ENCODE peak calls at places on chromosomes 5 and 9, in five cellular contexts. R is K562, L is heart right ventricle, W is Peyer's patch, C is upper lobe of right lung. K is an unnamed sample.

GRCh38 chr5:69238760-69239251 is 4.1 kb downstream of the CDK7 start:
- DNase-seq in W (no peak), L (no peak), C (no peak), R (no peak), K (peak; percentile 40)

GRCh38 chr5:150053695-150054392 is 32.5 kb downstream of the CSF1R start:
- DNase-seq in R (no peak), W (no peak), C (no peak), L (no peak), K (no peak)

GRCh38 chr5:106269252-106269843 is 1401.4 kb downstream of the EFNA5 start:
- DNase-seq in R (no peak), W (no peak), L (no peak), C (no peak), K (peak; percentile 10)

GRCh38 chr9:76887003-76887821 is 18.7 kb downstream of the PRUNE2 start:
- DNase-seq in W (peak; percentile 82), L (no peak), R (no peak), C (no peak), K (no peak)

GRCh38 chr5:148984333-148984732 is 78.5 kb downstream of the SH3TC2 start:
- DNase-seq in W (no peak), R (no peak), C (no peak), L (no peak), K (no peak)

GRCh38 chr9:34417734-34418133 is 40.6 kb downstream of the FAM219A start:
- DNase-seq in W (no peak), C (no peak), L (no peak), R (no peak), K (no peak)

GRCh38 chr5:59188415-59189225 is 605.7 kb downstream of the RAB3C start:
- DNase-seq in C (peak; percentile 82), L (peak; percentile 66), W (peak; percentile 81), R (peak; percentile 59), K (no peak)

GRCh38 chr9:136958898-136959850 is 7.1 kb downstream of the LCN12 start:
- DNase-seq in W (no peak), C (no peak), L (no peak), R (no peak), K (no peak)

GRCh38 chr9:137665697-137666504 is 47.1 kb downstream of the EHMT1 start:
- DNase-seq in C (peak; percentile 58), W (peak; percentile 43), R (no peak), L (no peak), K (no peak)

GRCh38 chr5:154771383-154771901 is 16.3 kb downstream of the LARP1 start:
- DNase-seq in R (no peak), L (peak; percentile 31), C (no peak), W (no peak), K (peak; percentile 61)

GRCh38 chr5:86684222-86684621 is 66.5 kb downstream of the COX7C start:
- DNase-seq in C (no peak), R (no peak), W (no peak), L (no peak), K (no peak)

GRCh38 chr5:92678576-92679105 is 902.4 kb downstream of the NR2F1-AS1 start:
- DNase-seq in W (no peak), R (no peak), C (no peak), L (no peak), K (no peak)

GRCh38 chr5:68225188-68225910 is 9.8 kb downstream of the PIK3R1 start:
- DNase-seq in W (peak; percentile 80), C (no peak), R (no peak), L (peak; percentile 62), K (peak; percentile 70)

GRCh38 chr9:104068546-104068945 is 25.6 kb upstream of the SMC2 start:
- DNase-seq in W (no peak), C (no peak), R (no peak), L (no peak), K (no peak)

GRCh38 chr9:135116892-135117680 is 29.6 kb downstream of the OLFM1 start:
- DNase-seq in W (no peak), L (no peak), C (no peak), R (no peak), K (no peak)

GRCh38 chr9:95494022-95494415 is 22.8 kb downstream of the PTCH1 start:
- DNase-seq in W (peak; percentile 56), C (no peak), L (no peak), R (no peak), K (no peak)

GRCh38 chr5:14144586-14145355 is 1.6 kb downstream of the TRIO start:
- DNase-seq in L (peak; percentile 56), R (peak; percentile 29), W (peak; percentile 91), C (peak; percentile 87), K (no peak)

GRCh38 chr5:13985736-13986418 is 41.4 kb upstream of the DNAH5 start:
- DNase-seq in R (no peak), C (no peak), L (no peak), W (no peak), K (peak; percentile 57)

GRCh38 chr9:135000647-135001245 is 83.0 kb upstream of the FCN1 start:
- DNase-seq in C (peak; percentile 12), R (no peak), L (no peak), W (no peak), K (no peak)

GRCh38 chr9:98144631-98145030 is 25.6 kb upstream of the TRIM14 start:
- DNase-seq in W (peak; percentile 39), R (no peak), C (peak; percentile 37), L (no peak), K (no peak)

GRCh38 chr5:164763211-164763610 is 1257.8 kb downstream of the MAT2B start:
- DNase-seq in L (no peak), C (no peak), R (no peak), W (no peak), K (no peak)

GRCh38 chr5:130231786-130232185 is 327.5 kb downstream of the CHSY3 start:
- DNase-seq in W (no peak), R (no peak), L (no peak), C (no peak), K (no peak)

GRCh38 chr5:75167345-75167744 is 69.3 kb downstream of the ANKRD31 start:
- DNase-seq in W (no peak), R (peak; percentile 7), C (no peak), L (no peak), K (no peak)

GRCh38 chr5:167802755-167803431 is 488.6 kb upstream of the WWC1 start:
- DNase-seq in R (no peak), L (no peak), W (no peak), C (no peak), K (no peak)

GRCh38 chr5:9927106-9927505 is 297.0 kb upstream of the TAS2R1 start:
- DNase-seq in L (no peak), C (no peak), R (no peak), W (no peak), K (no peak)

GRCh38 chr9:11025775-11026174 is 413.0 kb upstream of the PTPRD start:
- DNase-seq in W (no peak), R (no peak), C (no peak), L (no peak), K (no peak)
- TF ChIP-seq CTCF in W (no peak), R (no peak), C (no peak), L (no peak), K (no peak)

DNA sequence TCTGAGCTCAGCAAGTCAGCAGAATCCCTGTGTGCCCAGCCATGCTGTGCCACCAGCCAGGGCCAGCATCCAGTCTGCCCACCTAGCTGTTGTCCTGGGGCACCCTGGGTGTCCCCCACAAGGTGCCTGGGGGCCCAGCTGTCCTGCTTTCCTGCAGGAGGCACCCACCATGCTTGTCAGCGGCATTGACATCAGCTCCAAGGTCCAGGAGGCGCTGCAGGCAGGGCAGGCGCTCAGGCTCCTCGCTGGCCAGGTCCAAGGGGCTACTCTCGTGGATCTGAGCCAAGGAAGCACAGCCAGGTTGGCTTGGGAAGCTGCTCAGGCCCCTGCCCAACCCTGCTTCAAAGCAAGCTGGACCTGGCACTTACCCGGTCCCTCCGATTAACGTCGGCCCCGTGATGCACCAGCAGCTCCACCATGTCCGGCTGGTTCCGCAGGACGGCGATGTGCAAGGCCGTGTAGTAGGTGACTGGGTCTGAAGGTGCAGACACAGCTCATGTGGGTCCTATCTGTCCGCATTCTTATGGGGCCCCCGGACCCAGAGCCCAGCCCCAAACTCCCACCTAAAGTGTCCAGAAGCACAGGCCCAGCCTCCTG is 2.8 kb downstream of the ASB6 start:
- DNase-seq in L (no peak), W (no peak), C (no peak), R (no peak), K (no peak)
- H3K4me3 ChIP-seq in L (no peak overlapping the region), W (no peak overlapping the region), C (no peak overlapping the region), R (no peak overlapping the region), K (no peak overlapping the region)

GRCh38 chr5:37834542-37835399 is 5.1 kb downstream of the GDNF start:
- DNase-seq in C (no peak), W (no peak), R (no peak), L (no peak), K (no peak)
- TF ChIP-seq CTCF in C (no peak), W (no peak), R (no peak), L (no peak), K (no peak)

DNA sequence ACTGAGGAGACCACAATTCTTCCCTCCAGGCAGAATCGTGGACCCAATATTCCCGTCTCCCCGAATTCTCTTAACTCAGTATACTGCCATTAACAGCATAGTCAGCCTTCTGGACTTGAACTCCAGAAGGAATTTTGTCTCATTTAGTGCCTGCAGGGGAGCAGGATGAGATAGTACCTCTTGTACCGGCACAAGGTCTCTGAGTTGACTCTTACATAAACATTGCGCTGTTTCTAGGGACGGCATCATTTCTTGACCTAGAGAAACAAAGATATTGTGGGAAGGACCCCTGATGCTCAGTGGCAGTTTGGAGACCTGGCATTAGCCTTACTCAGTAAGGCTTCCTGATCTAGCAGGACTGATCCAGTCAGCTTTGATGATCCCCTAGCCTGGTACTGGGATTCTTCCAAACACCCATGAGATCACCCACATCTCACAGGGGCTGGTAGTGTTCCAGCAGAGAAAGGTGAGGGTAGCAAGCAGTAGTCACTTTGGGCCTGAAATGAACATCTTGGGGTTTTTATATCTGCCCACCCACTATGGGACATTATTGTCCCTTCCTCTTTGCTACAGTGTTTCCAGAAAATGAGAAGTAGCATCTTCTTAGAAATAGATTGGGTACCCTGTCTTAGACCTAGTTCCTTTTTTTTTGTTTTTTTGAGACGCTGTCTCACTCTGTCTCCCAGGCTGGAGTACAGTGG is 249.0 kb upstream of the ANKRD55 start:
- DNase-seq in C (no peak), W (no peak), R (no peak), L (no peak), K (no peak)
- H3K4me3 ChIP-seq in C (peak overlapping the region; percentile 64), W (peak overlapping the region; percentile 46), R (no peak overlapping the region), L (no peak overlapping the region), K (no peak overlapping the region)

GRCh38 chr9:105901514-105902109 is 207.3 kb downstream of the TMEM38B start:
- DNase-seq in R (peak; percentile 66), C (no peak), W (no peak), L (peak; percentile 13), K (no peak)
- TF ChIP-seq CTCF in R (peak; percentile 61), C (peak; percentile 58), W (no peak), L (peak; percentile 42), K (peak; percentile 16)

GRCh38 chr9:79280691-79281090 is 291.1 kb upstream of the TLE4 start:
- DNase-seq in C (no peak), W (no peak), L (no peak), R (no peak), K (no peak)
- H3K4me3 ChIP-seq in C (no peak overlapping the region), W (no peak overlapping the region), L (no peak overlapping the region), R (no peak overlapping the region), K (no peak overlapping the region)

DNA sequence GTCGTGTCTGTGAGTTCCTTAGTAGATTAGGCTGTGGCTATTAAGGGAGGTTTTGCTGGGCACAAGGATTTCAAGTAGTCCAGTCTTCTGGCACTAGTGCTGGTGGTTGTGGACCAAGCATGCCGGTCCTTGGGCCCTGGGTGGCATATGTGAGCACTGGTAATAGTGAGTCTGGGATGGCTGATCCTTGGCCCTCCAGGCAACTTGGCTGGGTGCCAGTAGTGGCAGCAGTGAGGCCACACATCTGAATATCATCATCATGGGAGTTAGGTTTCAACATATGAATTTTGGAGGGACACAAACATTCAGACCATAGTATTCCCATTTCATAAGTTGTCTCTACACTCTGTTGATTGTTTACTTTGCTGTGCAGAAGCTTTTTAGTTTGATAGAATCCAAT is 25.3 kb upstream of the APBA1 start:
- DNase-seq in R (no peak), W (no peak), C (no peak), L (no peak), K (no peak)
- TF ChIP-seq CTCF in R (no peak), W (no peak), C (no peak), L (no peak), K (no peak)